ENCODE peak calls at places on chromosome X, in four cellular contexts. F is fibroblast of villous mesenchyme, I is IMR-90, D is pancreas. U is an unnamed sample.

GRCh38 chrX:132435222-132435621 is 53.6 kb downstream of the MBNL3 start:
- DNase-seq in F (peak; percentile 61), I (no peak), D (no peak), U (peak; percentile 18)

GRCh38 chrX:21926527-21927278 is 13.8 kb upstream of the SMS start:
- DNase-seq in F (peak; percentile 91), I (peak; percentile 99), D (no peak), U (peak; percentile 97)

GRCh38 chrX:11381464-11381863 is 88.3 kb downstream of the AMELX start:
- DNase-seq in F (peak; percentile 60), I (peak; percentile 63), D (no peak), U (peak; percentile 78)

GRCh38 chrX:2875798-2876399 is 47.2 kb downstream of the GYG2 start:
- DNase-seq in F (peak; percentile 36), I (no peak), D (no peak), U (peak; percentile 20)

GRCh38 chrX:68257015-68257414 is 176.3 kb downstream of the OPHN1 start:
- DNase-seq in F (no peak), I (no peak), D (no peak), U (no peak)

GRCh38 chrX:115957862-115958490 is 212.6 kb upstream of the AGTR2 start:
- DNase-seq in F (peak; percentile 0), I (no peak), D (no peak), U (no peak)

GRCh38 chrX:19772306-19772705 is 115.1 kb downstream of the SH3KBP1 start:
- DNase-seq in F (peak; percentile 46), I (peak; percentile 38), D (no peak), U (peak; percentile 50)

GRCh38 chrX:153307546-153308175 is 13.9 kb downstream of the PNMA6F start:
- DNase-seq in F (no peak), I (no peak), D (no peak), U (peak; percentile 2)

GRCh38 chrX:68599256-68600152 is 48.0 kb upstream of the STARD8 start:
- DNase-seq in F (peak; percentile 8), I (peak; percentile 4), D (no peak), U (peak; percentile 21)

DNA sequence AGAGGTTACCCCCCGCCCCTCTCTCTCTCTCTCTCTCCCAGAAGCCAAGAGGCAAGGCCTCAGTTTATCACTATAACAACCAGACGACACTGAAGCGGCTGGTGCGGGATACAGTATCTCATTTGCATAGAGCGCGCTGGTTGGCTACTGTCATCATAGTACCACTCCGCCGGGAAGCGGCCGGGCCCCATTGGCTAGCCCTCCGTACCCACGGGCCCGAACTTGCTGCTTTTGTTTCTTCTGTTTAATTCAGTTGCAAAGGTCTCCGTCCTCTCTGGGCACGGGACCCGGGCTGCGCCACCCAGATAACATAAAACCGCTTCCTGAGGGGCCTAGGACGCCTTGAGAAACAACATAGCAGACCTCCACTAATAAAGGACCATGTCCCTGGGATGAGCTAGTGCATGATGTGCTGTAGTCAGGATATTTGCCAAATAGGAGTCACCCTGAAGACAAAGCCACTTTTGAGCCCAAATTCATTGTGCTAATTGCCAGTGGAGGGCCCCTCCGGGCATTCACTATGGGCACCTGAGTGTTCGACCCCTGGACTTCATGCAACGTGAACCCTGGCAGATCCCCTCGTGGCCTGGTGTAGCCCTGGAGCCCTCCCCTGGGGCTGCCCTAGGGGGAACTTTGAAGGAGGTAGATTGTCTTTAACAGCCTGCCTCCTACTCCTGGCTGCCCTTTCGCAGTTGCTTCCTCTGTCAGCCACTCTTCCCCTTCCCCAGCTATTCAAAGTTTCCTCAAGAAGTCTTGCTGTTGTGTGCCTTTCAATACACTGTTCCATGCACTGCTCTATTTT is at the start of gene PCYT1B:
- DNase-seq in F (peak; percentile 60), I (peak; percentile 49), D (peak; percentile 18), U (peak; percentile 47)
- H3K4me3 ChIP-seq in F (peak within 1 kb of the TSS; percentile 25), I (peak within 1 kb of the TSS; percentile 34), D (no peak within 1 kb of the TSS), U (no peak within 1 kb of the TSS)

GRCh38 chrX:39819921-39820849 is 277.6 kb downstream of the BCOR start:
- DNase-seq in F (peak; percentile 42), I (no peak), D (no peak), U (peak; percentile 44)
- H3K4me3 ChIP-seq in F (peak overlapping the region; percentile 48), I (no peak overlapping the region), D (no peak overlapping the region), U (no peak overlapping the region)

GRCh38 chrX:48831136-48831908 is 4.1 kb downstream of the PCSK1N start:
- DNase-seq in F (no peak), I (no peak), D (no peak), U (no peak)
- H3K4me3 ChIP-seq in F (no peak overlapping the region), I (no peak overlapping the region), D (no peak overlapping the region), U (no peak overlapping the region)

DNA sequence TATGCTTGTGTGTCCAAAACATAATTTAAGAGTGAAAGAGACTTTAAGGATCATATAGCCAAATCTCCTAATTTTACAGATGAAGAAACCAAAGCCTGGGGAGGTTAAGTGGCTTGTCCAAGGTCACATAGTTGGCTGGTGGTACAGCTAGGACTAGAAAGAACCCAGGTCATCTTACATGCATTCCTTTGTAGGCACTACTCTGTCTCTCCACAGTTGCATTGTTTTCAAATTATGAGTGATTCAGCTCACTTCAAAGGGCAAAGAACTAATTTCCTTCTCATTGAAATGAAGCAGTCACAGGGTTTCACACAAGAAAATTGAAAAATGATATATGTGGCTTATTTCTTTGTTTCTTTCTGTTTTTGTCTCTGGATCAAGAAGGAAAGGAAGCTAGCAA is 107.3 kb upstream of the AMOT start:
- DNase-seq in F (no peak), I (no peak), D (no peak), U (no peak)
- H3K4me3 ChIP-seq in F (no peak overlapping the region), I (no peak overlapping the region), D (no peak overlapping the region), U (no peak overlapping the region)

DNA sequence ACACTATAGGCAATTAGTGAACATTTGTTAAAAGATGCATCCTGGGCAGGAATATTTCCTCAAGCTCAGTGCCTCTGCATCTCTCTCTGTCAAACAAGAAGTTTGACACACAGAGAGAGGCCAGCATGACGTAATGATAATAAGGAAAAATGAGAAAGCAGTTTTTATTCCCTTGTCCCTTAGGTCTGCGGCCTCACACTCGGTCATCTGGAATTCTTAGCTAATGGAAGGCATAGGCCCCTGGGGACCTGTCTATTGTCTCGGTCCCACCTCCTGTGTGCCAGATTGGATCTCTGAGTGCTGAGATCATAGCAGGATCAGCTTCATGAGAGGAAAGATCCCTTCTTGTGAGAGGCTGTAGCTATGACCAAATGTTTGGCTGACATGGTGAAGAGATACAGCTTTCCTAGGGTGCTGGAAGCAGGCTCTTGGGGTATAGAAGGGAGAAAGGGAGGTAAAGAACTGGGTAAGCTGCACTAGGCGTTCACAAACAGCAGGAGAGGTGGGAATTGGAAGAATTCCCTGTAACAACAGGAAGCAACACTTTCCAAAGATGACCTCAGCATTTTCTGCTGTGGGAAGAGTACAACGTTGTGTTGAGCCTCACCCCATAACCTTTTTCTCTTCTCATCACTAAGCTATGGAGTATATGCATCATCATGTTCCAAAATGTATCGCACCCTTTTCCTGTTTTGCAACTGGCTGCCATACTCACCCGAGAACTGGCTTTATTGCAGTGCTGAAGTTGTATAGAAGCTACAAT is 20.2 kb downstream of the TMEM31 start:
- DNase-seq in F (peak; percentile 73), I (peak; percentile 86), D (no peak), U (peak; percentile 87)
- H3K4me3 ChIP-seq in F (no peak overlapping the region), I (no peak overlapping the region), D (no peak overlapping the region), U (no peak overlapping the region)

GRCh38 chrX:136192839-136193414 is 45.6 kb downstream of the FHL1 start:
- DNase-seq in F (no peak), I (peak; percentile 68), D (no peak), U (peak; percentile 86)

GRCh38 chrX:136194546-136194945 is 47.2 kb downstream of the FHL1 start:
- DNase-seq in F (no peak), I (no peak), D (no peak), U (no peak)

GRCh38 chrX:136195247-136195646 is 47.9 kb downstream of the FHL1 start:
- DNase-seq in F (no peak), I (no peak), D (no peak), U (peak; percentile 32)

GRCh38 chrX:136192135-136192534 is 44.8 kb downstream of the FHL1 start:
- DNase-seq in F (no peak), I (no peak), D (no peak), U (no peak)

DNA sequence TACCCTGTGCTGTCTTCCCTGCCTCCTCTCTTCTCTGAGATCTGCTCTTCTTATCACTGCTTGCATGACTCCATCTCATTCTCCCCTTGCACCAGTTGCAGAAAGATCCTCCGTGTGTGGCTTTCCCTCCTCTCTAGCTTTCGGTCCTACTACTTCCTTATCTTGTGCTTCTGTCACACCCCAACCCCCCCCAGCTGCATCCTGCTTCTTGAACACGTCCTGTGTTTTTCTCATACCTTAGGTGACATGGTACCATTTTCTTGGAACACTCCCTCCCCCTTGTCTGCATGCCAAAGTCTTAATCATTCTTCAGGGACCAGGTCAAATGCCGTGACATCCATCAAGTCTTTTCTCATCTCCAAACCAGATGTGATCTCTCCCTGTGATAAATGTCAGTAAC is 46.4 kb downstream of the FHL1 start:
- DNase-seq in F (no peak), I (no peak), D (no peak), U (no peak)
- H3K4me3 ChIP-seq in F (no peak overlapping the region), I (no peak overlapping the region), D (no peak overlapping the region), U (no peak overlapping the region)

GRCh38 chrX:150567645-150568319 is 639 bp upstream of the MTM1 start:
- DNase-seq in F (no peak), I (no peak), D (no peak), U (no peak)
- H3K4me3 ChIP-seq in F (peak overlapping the region; percentile 21), I (peak overlapping the region; percentile 26), D (no peak overlapping the region), U (peak overlapping the region; percentile 10)